ENCODE peak calls at places on chromosomes 1 and 21, in six cellular contexts. One of them, this sample, is unnamed.

GRCh38 chr1:156150107-156151000 is 3.0 kb upstream of the SEMA4A start:
- DNase-seq in IMR-90: no peak
- DNase-seq in Peyer's patch: no peak
- DNase-seq in HCT116: no peak
- DNase-seq in tibial nerve: no peak
- DNase-seq in H1: no peak
- DNase-seq in this sample: no peak

GRCh38 chr21:25929859-25930520 is 195.2 kb downstream of the GABPA start:
- DNase-seq in IMR-90: peak
- DNase-seq in Peyer's patch: no peak
- DNase-seq in HCT116: no peak
- DNase-seq in tibial nerve: no peak
- DNase-seq in H1: no peak
- DNase-seq in this sample: no peak

GRCh38 chr1:11847667-11848445 is at the start of gene NPPA:
- DNase-seq in IMR-90: peak
- DNase-seq in Peyer's patch: no peak
- DNase-seq in HCT116: no peak
- DNase-seq in tibial nerve: no peak
- DNase-seq in H1: no peak
- DNase-seq in this sample: no peak

GRCh38 chr1:4605158-4605557 is 49.3 kb upstream of the AJAP1 start:
- DNase-seq in IMR-90: no peak
- DNase-seq in Peyer's patch: no peak
- DNase-seq in HCT116: no peak
- DNase-seq in tibial nerve: no peak
- DNase-seq in H1: no peak
- DNase-seq in this sample: no peak

GRCh38 chr1:17615157-17615556 is 75.7 kb downstream of the ARHGEF10L start:
- DNase-seq in IMR-90: no peak
- DNase-seq in Peyer's patch: no peak
- DNase-seq in HCT116: no peak
- DNase-seq in tibial nerve: no peak
- DNase-seq in H1: no peak
- DNase-seq in this sample: no peak

GRCh38 chr1:212791261-212791675 is 309 bp downstream of the NSL1 start:
- DNase-seq in IMR-90: peak
- DNase-seq in Peyer's patch: no peak
- DNase-seq in HCT116: no peak
- DNase-seq in tibial nerve: peak
- DNase-seq in H1: no peak
- DNase-seq in this sample: no peak

GRCh38 chr1:163361123-163361934 is 39.6 kb downstream of the NUF2 start:
- DNase-seq in IMR-90: no peak
- DNase-seq in Peyer's patch: peak
- DNase-seq in HCT116: peak
- DNase-seq in tibial nerve: no peak
- DNase-seq in H1: no peak
- DNase-seq in this sample: peak

GRCh38 chr1:155181371-155182051 is 7.9 kb downstream of the TRIM46 start:
- DNase-seq in IMR-90: no peak
- DNase-seq in Peyer's patch: no peak
- DNase-seq in HCT116: no peak
- DNase-seq in tibial nerve: no peak
- DNase-seq in H1: no peak
- DNase-seq in this sample: no peak

GRCh38 chr1:184291701-184292100 is 95.1 kb upstream of the C1orf21 start:
- DNase-seq in IMR-90: no peak
- DNase-seq in Peyer's patch: no peak
- DNase-seq in HCT116: no peak
- DNase-seq in tibial nerve: no peak
- DNase-seq in H1: no peak
- DNase-seq in this sample: no peak

GRCh38 chr1:58939666-58940370 is 156.0 kb upstream of the JUN start:
- DNase-seq in IMR-90: no peak
- DNase-seq in Peyer's patch: no peak
- DNase-seq in HCT116: no peak
- DNase-seq in tibial nerve: no peak
- DNase-seq in H1: no peak
- DNase-seq in this sample: no peak

GRCh38 chr1:5424802-5425201 is 567.4 kb downstream of the NPHP4 start:
- DNase-seq in IMR-90: no peak
- DNase-seq in Peyer's patch: no peak
- DNase-seq in HCT116: no peak
- DNase-seq in tibial nerve: no peak
- DNase-seq in H1: no peak
- DNase-seq in this sample: no peak

GRCh38 chr1:102434421-102434820 is 437.7 kb upstream of the OLFM3 start:
- DNase-seq in IMR-90: no peak
- DNase-seq in Peyer's patch: no peak
- DNase-seq in HCT116: peak
- DNase-seq in tibial nerve: no peak
- DNase-seq in H1: peak
- DNase-seq in this sample: peak

GRCh38 chr1:37143818-37144217 is 109.5 kb upstream of the GRIK3 start:
- DNase-seq in IMR-90: no peak
- DNase-seq in Peyer's patch: no peak
- DNase-seq in HCT116: no peak
- DNase-seq in tibial nerve: no peak
- DNase-seq in H1: no peak
- DNase-seq in this sample: no peak

GRCh38 chr1:10398734-10399486 is at the start of gene PGD:
- DNase-seq in IMR-90: peak
- DNase-seq in Peyer's patch: peak
- DNase-seq in HCT116: peak
- DNase-seq in tibial nerve: peak
- DNase-seq in H1: peak
- DNase-seq in this sample: peak

GRCh38 chr1:10399487-10399917 is 638 bp downstream of the PGD start:
- DNase-seq in IMR-90: peak
- DNase-seq in Peyer's patch: no peak
- DNase-seq in HCT116: no peak
- DNase-seq in tibial nerve: peak
- DNase-seq in H1: no peak
- DNase-seq in this sample: peak

GRCh38 chr1:10398278-10398733 is 558 bp upstream of the PGD start:
- DNase-seq in IMR-90: no peak
- DNase-seq in Peyer's patch: no peak
- DNase-seq in HCT116: no peak
- DNase-seq in tibial nerve: peak
- DNase-seq in H1: no peak
- DNase-seq in this sample: no peak

GRCh38 chr1:10401281-10401680 is 2.4 kb downstream of the PGD start:
- DNase-seq in IMR-90: peak
- DNase-seq in Peyer's patch: no peak
- DNase-seq in HCT116: no peak
- DNase-seq in tibial nerve: no peak
- DNase-seq in H1: no peak
- DNase-seq in this sample: no peak

GRCh38 chr1:10400013-10400412 is 1.1 kb downstream of the PGD start:
- DNase-seq in IMR-90: no peak
- DNase-seq in Peyer's patch: no peak
- DNase-seq in HCT116: no peak
- DNase-seq in tibial nerve: peak
- DNase-seq in H1: no peak
- DNase-seq in this sample: no peak
- H3K4me3 ChIP-seq in IMR-90: peak
- H3K4me3 ChIP-seq in Peyer's patch: peak
- H3K4me3 ChIP-seq in HCT116: peak
- H3K4me3 ChIP-seq in tibial nerve: peak
- H3K4me3 ChIP-seq in H1: peak
- H3K4me3 ChIP-seq in this sample: peak

GRCh38 chr21:17611414-17612022 is 1.2 kb downstream of the BTG3 start:
- DNase-seq in IMR-90: peak
- DNase-seq in Peyer's patch: peak
- DNase-seq in HCT116: peak
- DNase-seq in tibial nerve: peak
- DNase-seq in H1: peak
- DNase-seq in this sample: peak
- TF ChIP-seq CTCF in IMR-90: no peak
- TF ChIP-seq CTCF in Peyer's patch: peak
- TF ChIP-seq CTCF in HCT116: no peak
- TF ChIP-seq CTCF in tibial nerve: no peak
- TF ChIP-seq CTCF in H1: no peak
- TF ChIP-seq CTCF in this sample: peak

GRCh38 chr1:235060607-235061470 is 67.8 kb downstream of the TOMM20 start:
- DNase-seq in IMR-90: no peak
- DNase-seq in Peyer's patch: peak
- DNase-seq in HCT116: no peak
- DNase-seq in tibial nerve: no peak
- DNase-seq in H1: no peak
- DNase-seq in this sample: no peak
- TF ChIP-seq POLR2A in IMR-90: no peak
- TF ChIP-seq POLR2A in Peyer's patch: peak
- TF ChIP-seq POLR2A in HCT116: no peak
- TF ChIP-seq POLR2A in tibial nerve: no peak
- TF ChIP-seq POLR2A in H1: no peak
- TF ChIP-seq POLR2A in this sample: no peak

DNA sequence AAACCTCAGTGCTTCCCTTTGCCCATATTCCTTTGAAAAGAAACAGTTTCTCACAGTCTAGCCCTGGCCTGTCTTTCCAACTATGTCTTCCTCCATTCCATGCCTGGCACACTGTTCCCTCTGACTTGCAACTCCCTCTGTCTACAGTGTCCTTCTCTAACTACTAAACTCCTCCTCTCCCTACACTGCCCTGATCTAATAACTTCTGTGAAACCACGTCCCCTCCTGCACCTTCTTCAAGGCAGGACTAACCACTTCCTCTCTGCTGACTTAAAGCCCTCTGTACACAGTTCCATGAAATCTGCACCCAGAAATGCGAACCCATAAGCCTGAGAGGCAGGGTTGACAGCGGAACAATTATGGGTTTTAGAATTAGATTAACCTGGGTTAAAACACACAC is 62.2 kb upstream of the ATP1B1 start:
- DNase-seq in IMR-90: no peak
- DNase-seq in Peyer's patch: peak
- DNase-seq in HCT116: no peak
- DNase-seq in tibial nerve: no peak
- DNase-seq in H1: no peak
- DNase-seq in this sample: no peak
- H3K4me3 ChIP-seq in IMR-90: no peak
- H3K4me3 ChIP-seq in Peyer's patch: no peak
- H3K4me3 ChIP-seq in HCT116: no peak
- H3K4me3 ChIP-seq in tibial nerve: no peak
- H3K4me3 ChIP-seq in H1: no peak
- H3K4me3 ChIP-seq in this sample: no peak